ENCODE peak calls at places on chromosomes 2 and 18, in ten cellular contexts. Y, F, N, L, A, Q, S, D, X and T are unnamed samples.

GRCh38 chr2:214378455-214379103 is 32.3 kb upstream of the VWC2L start:
- DNase-seq in Y (no peak), F (no peak), N (no peak), L (no peak), A (peak), Q (peak), S (no peak), D (no peak), X (no peak), T (no peak)

GRCh38 chr2:171745806-171746205 is 58.5 kb downstream of the DYNC1I2 start:
- DNase-seq in Y (no peak), F (no peak), N (no peak), L (no peak), A (no peak), Q (no peak), S (no peak), D (no peak), X (no peak), T (no peak)

GRCh38 chr2:182952741-182953450 is 85.4 kb downstream of the NCKAP1 start:
- DNase-seq in Y (peak), F (no peak), N (no peak), L (no peak), A (no peak), Q (peak), S (no peak), D (no peak), X (no peak), T (no peak)

GRCh38 chr18:67628674-67629073 is 112.2 kb upstream of the DSEL start:
- DNase-seq in Y (no peak), F (no peak), N (no peak), L (no peak), A (no peak), Q (no peak), S (no peak), D (no peak), X (no peak), T (no peak)

GRCh38 chr2:20353597-20353996 is 3.0 kb upstream of the PUM2 start:
- DNase-seq in Y (no peak), F (no peak), N (no peak), L (no peak), A (no peak), Q (peak), S (no peak), D (no peak), X (no peak), T (no peak)

GRCh38 chr2:212021947-212022346 is 516.7 kb downstream of the ERBB4 start:
- DNase-seq in Y (peak), F (peak), N (peak), L (no peak), A (no peak), Q (peak), S (no peak), D (no peak), X (no peak), T (no peak)

GRCh38 chr2:240392084-240392947 is 43.1 kb upstream of the GPC1 start:
- DNase-seq in Y (no peak), F (no peak), N (no peak), L (no peak), A (no peak), Q (no peak), S (no peak), D (no peak), X (no peak), T (no peak)

GRCh38 chr2:221347471-221347870 is 224.6 kb downstream of the EPHA4 start:
- DNase-seq in Y (peak), F (no peak), N (no peak), L (no peak), A (no peak), Q (peak), S (no peak), D (no peak), X (no peak), T (no peak)

GRCh38 chr2:20465716-20466391 is 19.0 kb downstream of the RHOB start:
- DNase-seq in Y (no peak), F (no peak), N (no peak), L (no peak), A (no peak), Q (no peak), S (no peak), D (no peak), X (no peak), T (no peak)

GRCh38 chr18:59593291-59593717 is 103.9 kb downstream of the CCBE1 start:
- DNase-seq in Y (no peak), F (no peak), N (no peak), L (no peak), A (no peak), Q (no peak), S (no peak), D (no peak), X (no peak), T (no peak)

GRCh38 chr18:35581555-35582309 is at the start of gene GALNT1:
- DNase-seq in Y (peak), F (no peak), N (no peak), L (peak), A (peak), Q (peak), S (peak), D (peak), X (no peak), T (peak)

GRCh38 chr2:238657132-238658053 is 190.5 kb upstream of the TWIST2 start:
- DNase-seq in Y (no peak), F (no peak), N (no peak), L (no peak), A (peak), Q (no peak), S (no peak), D (no peak), X (no peak), T (no peak)

GRCh38 chr2:162002623-162003200 is 71.3 kb downstream of the DPP4 start:
- DNase-seq in Y (no peak), F (no peak), N (no peak), L (no peak), A (peak), Q (no peak), S (peak), D (no peak), X (no peak), T (no peak)

GRCh38 chr2:67824196-67824595 is 238.6 kb downstream of the C1D start:
- DNase-seq in Y (peak), F (no peak), N (no peak), L (no peak), A (no peak), Q (no peak), S (no peak), D (no peak), X (no peak), T (no peak)

GRCh38 chr2:70029814-70030409 is 57.4 kb upstream of the PCBP1 start:
- DNase-seq in Y (peak), F (no peak), N (no peak), L (no peak), A (peak), Q (no peak), S (peak), D (peak), X (no peak), T (peak)

GRCh38 chr18:11579916-11580315 is 29.5 kb upstream of the SLC35G4 start:
- DNase-seq in Y (no peak), F (no peak), N (no peak), L (no peak), A (no peak), Q (no peak), S (no peak), D (no peak), X (no peak), T (no peak)

GRCh38 chr18:23356915-23357421 is 96.1 kb upstream of the RIOK3 start:
- DNase-seq in Y (peak), F (no peak), N (no peak), L (no peak), A (no peak), Q (no peak), S (no peak), D (no peak), X (no peak), T (no peak)

GRCh38 chr2:165173215-165173614 is 30.6 kb downstream of the SCN3A start:
- DNase-seq in Y (no peak), F (no peak), N (no peak), L (peak), A (no peak), Q (no peak), S (no peak), D (no peak), X (no peak), T (no peak)

GRCh38 chr2:14094592-14094991 is 537.9 kb upstream of the LRATD1 start:
- DNase-seq in Y (no peak), F (no peak), N (no peak), L (no peak), A (no peak), Q (no peak), S (no peak), D (no peak), X (no peak), T (no peak)

GRCh38 chr2:118841828-118842461 is 5.5 kb downstream of the EN1 start:
- DNase-seq in Y (no peak), F (no peak), N (no peak), L (no peak), A (peak), Q (no peak), S (peak), D (no peak), X (no peak), T (no peak)

GRCh38 chr2:213010106-213010779 is 141.2 kb downstream of the IKZF2 start:
- DNase-seq in Y (no peak), F (no peak), N (no peak), L (no peak), A (no peak), Q (peak), S (no peak), D (no peak), X (no peak), T (no peak)

GRCh38 chr2:225497175-225497574 is 97.7 kb downstream of the NYAP2 start:
- DNase-seq in Y (no peak), F (no peak), N (no peak), L (no peak), A (peak), Q (no peak), S (no peak), D (no peak), X (no peak), T (no peak)

GRCh38 chr2:71471276-71471675 is 17.9 kb downstream of the DYSF start:
- DNase-seq in Y (peak), F (no peak), N (no peak), L (no peak), A (no peak), Q (peak), S (no peak), D (no peak), X (no peak), T (no peak)

GRCh38 chr2:31136732-31137131 is 1.5 kb downstream of the GALNT14 start:
- DNase-seq in Y (no peak), F (no peak), N (no peak), L (peak), A (no peak), Q (no peak), S (no peak), D (no peak), X (no peak), T (no peak)

GRCh38 chr2:60552096-60552850 is 1.2 kb downstream of the BCL11A start:
- DNase-seq in Y (peak), F (no peak), N (peak), L (peak), A (peak), Q (peak), S (no peak), D (peak), X (no peak), T (peak)

GRCh38 chr2:105926960-105927678 is 182.4 kb downstream of the NCK2 start:
- DNase-seq in Y (no peak), F (no peak), N (no peak), L (peak), A (no peak), Q (no peak), S (no peak), D (peak), X (no peak), T (peak)

GRCh38 chr2:128307595-128307994 is 11.1 kb downstream of the HS6ST1 start:
- DNase-seq in Y (no peak), F (no peak), N (no peak), L (no peak), A (no peak), Q (no peak), S (no peak), D (no peak), X (no peak), T (no peak)

GRCh38 chr18:24274822-24275221 is 122.8 kb downstream of the OSBPL1A start:
- DNase-seq in Y (no peak), F (no peak), N (no peak), L (no peak), A (no peak), Q (no peak), S (no peak), D (no peak), X (no peak), T (no peak)

GRCh38 chr2:67565761-67566160 is 168.6 kb downstream of the ETAA1 start:
- DNase-seq in Y (peak), F (no peak), N (peak), L (no peak), A (no peak), Q (no peak), S (no peak), D (no peak), X (no peak), T (no peak)

GRCh38 chr18:39350916-39351315 is 1785.3 kb upstream of the CELF4 start:
- DNase-seq in Y (no peak), F (no peak), N (no peak), L (no peak), A (no peak), Q (no peak), S (no peak), D (no peak), X (no peak), T (no peak)

GRCh38 chr2:74079522-74080341 is 68.0 kb downstream of the BOLA3 start:
- DNase-seq in Y (peak), F (no peak), N (no peak), L (peak), A (no peak), Q (no peak), S (no peak), D (no peak), X (peak), T (no peak)

GRCh38 chr2:112182581-112183034 is 44.4 kb downstream of the FBLN7 start:
- DNase-seq in Y (no peak), F (no peak), N (no peak), L (no peak), A (no peak), Q (no peak), S (no peak), D (no peak), X (no peak), T (peak)

GRCh38 chr18:42814184-42814583 is 301.3 kb downstream of the RIT2 start:
- DNase-seq in Y (no peak), F (no peak), N (no peak), L (no peak), A (no peak), Q (no peak), S (no peak), D (no peak), X (no peak), T (no peak)

GRCh38 chr2:204753841-204754240 is 208.6 kb downstream of the PARD3B start:
- DNase-seq in Y (peak), F (no peak), N (no peak), L (no peak), A (no peak), Q (no peak), S (no peak), D (no peak), X (no peak), T (no peak)

GRCh38 chr18:68734311-68734710 is 19.4 kb upstream of the TMX3 start:
- DNase-seq in Y (no peak), F (no peak), N (no peak), L (no peak), A (no peak), Q (no peak), S (no peak), D (no peak), X (no peak), T (no peak)

GRCh38 chr2:33160217-33160616 is 213.5 kb downstream of the LTBP1 start:
- DNase-seq in Y (peak), F (no peak), N (no peak), L (no peak), A (no peak), Q (no peak), S (no peak), D (no peak), X (no peak), T (no peak)
- H3K4me2 ChIP-seq in Y (no peak), F (no peak), N (no peak), L (no peak), A (no peak), Q (no peak), S (no peak), D (no peak), X (no peak), T (no peak)

DNA sequence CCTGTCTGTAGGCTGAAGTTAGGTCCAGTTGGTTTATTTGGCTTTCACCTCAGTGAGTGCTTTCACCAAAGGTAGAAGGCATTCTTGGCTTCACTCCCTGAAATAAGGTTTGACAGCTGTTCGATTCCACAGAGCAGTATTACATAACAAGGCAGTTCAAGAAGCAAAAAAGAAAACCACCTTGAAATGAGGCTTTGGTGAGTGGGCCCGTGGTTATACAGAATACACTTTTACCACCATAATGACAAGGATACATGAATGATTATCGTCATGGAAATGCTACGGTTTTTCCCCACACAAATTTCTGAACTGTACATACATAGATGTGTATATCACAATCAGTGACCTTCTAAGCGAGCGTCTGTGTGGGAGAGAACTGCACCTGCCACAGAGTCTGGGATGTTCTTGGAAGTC is 80.0 kb upstream of the CHRNA1 start:
- DNase-seq in Y (no peak), F (no peak), N (no peak), L (no peak), A (no peak), Q (no peak), S (no peak), D (no peak), X (no peak), T (no peak)
- H3K4me2 ChIP-seq in Y (no peak), F (no peak), N (no peak), L (no peak), A (no peak), Q (no peak), S (no peak), D (no peak), X (no peak), T (no peak)

GRCh38 chr2:42984617-42985016 is 192.2 kb upstream of the HAAO start:
- DNase-seq in Y (no peak), F (no peak), N (no peak), L (no peak), A (no peak), Q (peak), S (no peak), D (no peak), X (no peak), T (no peak)
- H3K4me2 ChIP-seq in Y (no peak), F (no peak), N (no peak), L (no peak), A (no peak), Q (peak), S (no peak), D (no peak), X (no peak), T (no peak)

GRCh38 chr18:54119524-54120019 is 104.9 kb downstream of the MBD2 start:
- DNase-seq in Y (peak), F (peak), N (peak), L (peak), A (peak), Q (peak), S (peak), D (peak), X (peak), T (peak)
- H3K4me2 ChIP-seq in Y (no peak), F (peak), N (peak), L (peak), A (no peak), Q (peak), S (no peak), D (no peak), X (peak), T (no peak)